ENCODE peak calls at places on chromosomes 3 and 15, in seven cellular contexts. I is endothelial cell, F is HCT116, O is A549, W is occipital lobe, R is NCI-H774, E is AG09309. M is an unnamed sample.

GRCh38 chr3:118808743-118809142 is 225.9 kb downstream of the IGSF11 start:
- DNase-seq in I (no peak), F (no peak), O (no peak), W (no peak), R (no peak), E (no peak), M (no peak)

GRCh38 chr3:185813691-185814215 is 11.1 kb downstream of the IGF2BP2 start:
- DNase-seq in I (no peak), F (no peak), O (no peak), W (no peak), R (no peak), E (no peak), M (peak; percentile 50)

GRCh38 chr3:46440531-46441294 is 24.0 kb downstream of the LTF start:
- DNase-seq in I (no peak), F (no peak), O (no peak), W (no peak), R (no peak), E (no peak), M (no peak)

GRCh38 chr3:71523628-71524027 is 59.9 kb downstream of the FOXP1 start:
- DNase-seq in I (no peak), F (no peak), O (no peak), W (no peak), R (no peak), E (no peak), M (no peak)

GRCh38 chr15:83474578-83474977 is 27.4 kb downstream of the SH3GL3 start:
- DNase-seq in I (no peak), F (no peak), O (no peak), W (no peak), R (no peak), E (no peak), M (no peak)

GRCh38 chr15:64599716-64600115 is 139.3 kb downstream of the ZNF609 start:
- DNase-seq in I (no peak), F (no peak), O (peak; percentile 22), W (no peak), R (no peak), E (no peak), M (no peak)

GRCh38 chr3:124516333-124516732 is 213.9 kb upstream of the UMPS start:
- DNase-seq in I (no peak), F (no peak), O (no peak), W (no peak), R (no peak), E (no peak), M (no peak)

GRCh38 chr3:120111898-120112297 is 17.7 kb upstream of the GSK3B start:
- DNase-seq in I (no peak), F (no peak), O (no peak), W (no peak), R (no peak), E (no peak), M (no peak)

GRCh38 chr3:2992534-2992933 is 117.6 kb downstream of the IL5RA start:
- DNase-seq in I (no peak), F (no peak), O (no peak), W (no peak), R (no peak), E (no peak), M (no peak)

GRCh38 chr3:55327131-55327920 is 159.8 kb downstream of the WNT5A start:
- DNase-seq in I (no peak), F (no peak), O (no peak), W (no peak), R (no peak), E (peak; percentile 20), M (no peak)

GRCh38 chr15:82894971-82895520 is 57.5 kb downstream of the HOMER2 start:
- DNase-seq in I (no peak), F (no peak), O (no peak), W (no peak), R (no peak), E (no peak), M (no peak)

GRCh38 chr3:13650210-13651056 is 101.5 kb downstream of the FBLN2 start:
- DNase-seq in I (peak; percentile 93), F (peak; percentile 59), O (peak; percentile 82), W (peak; percentile 70), R (peak; percentile 40), E (peak; percentile 8), M (peak; percentile 88)

GRCh38 chr3:46709147-46709654 is 8.0 kb downstream of the TMIE start:
- DNase-seq in I (no peak), F (no peak), O (no peak), W (no peak), R (no peak), E (no peak), M (no peak)

M was measured in H54.